ENCODE peak calls at places on chromosomes 16 and 17, in seven cellular contexts. K, P, F, A, G, B and W are unnamed samples.

GRCh38 chr16:57479422-57480126 is 6.7 kb downstream of the DOK4 start:
- DNase-seq in K (no peak), P (no peak), F (peak), A (no peak), G (no peak), B (peak), W (no peak)

GRCh38 chr17:52824542-52824941 is 666.0 kb upstream of the CA10 start:
- DNase-seq in K (no peak), P (no peak), F (no peak), A (no peak), G (no peak), B (no peak), W (no peak)

GRCh38 chr17:31313982-31314787 is at the start of gene EVI2B:
- DNase-seq in K (peak), P (no peak), F (peak), A (peak), G (no peak), B (peak), W (no peak)

GRCh38 chr16:79618712-79619050 is 18.1 kb upstream of the MAF start:
- DNase-seq in K (no peak), P (no peak), F (no peak), A (no peak), G (no peak), B (no peak), W (no peak)

GRCh38 chr17:32780721-32781120 is 96.2 kb downstream of the MYO1D start:
- DNase-seq in K (no peak), P (no peak), F (no peak), A (no peak), G (no peak), B (no peak), W (no peak)

GRCh38 chr16:22337849-22338248 is 36.6 kb downstream of the CDR2 start:
- DNase-seq in K (no peak), P (no peak), F (no peak), A (no peak), G (no peak), B (no peak), W (no peak)

GRCh38 chr17:55433029-55433628 is 11.5 kb upstream of the MMD start:
- DNase-seq in K (peak), P (no peak), F (no peak), A (no peak), G (no peak), B (peak), W (no peak)

GRCh38 chr16:10552281-10552680 is 28.1 kb downstream of the EMP2 start:
- DNase-seq in K (no peak), P (no peak), F (no peak), A (no peak), G (no peak), B (no peak), W (no peak)

GRCh38 chr16:23410176-23410575 is 42.8 kb downstream of the COG7 start:
- DNase-seq in K (no peak), P (no peak), F (no peak), A (no peak), G (no peak), B (no peak), W (no peak)

GRCh38 chr17:2929881-2930533 is 133.4 kb downstream of the OR1D5 start:
- DNase-seq in K (peak), P (peak), F (peak), A (peak), G (no peak), B (peak), W (no peak)

GRCh38 chr17:13140750-13141149 is 122.9 kb upstream of the ELAC2 start:
- DNase-seq in K (no peak), P (peak), F (no peak), A (no peak), G (no peak), B (no peak), W (no peak)

GRCh38 chr16:4344659-4345438 is 6.3 kb downstream of the PAM16 start:
- DNase-seq in K (peak), P (no peak), F (no peak), A (no peak), G (no peak), B (peak), W (no peak)

GRCh38 chr17:61309857-61310256 is 89.8 kb upstream of the TBX2 start:
- DNase-seq in K (peak), P (no peak), F (no peak), A (no peak), G (no peak), B (peak), W (no peak)

GRCh38 chr17:46717999-46718398 is 100.5 kb downstream of the WNT3 start:
- DNase-seq in K (no peak), P (no peak), F (no peak), A (no peak), G (no peak), B (no peak), W (no peak)

GRCh38 chr16:49674255-49674980 is 181.5 kb downstream of the ZNF423 start:
- DNase-seq in K (no peak), P (no peak), F (no peak), A (no peak), G (no peak), B (no peak), W (no peak)

GRCh38 chr16:31108035-31108793 is at the start of gene BCKDK:
- DNase-seq in K (no peak), P (peak), F (peak), A (peak), G (peak), B (peak), W (peak)

GRCh38 chr17:3986270-3986938 is 22.2 kb upstream of the ATP2A3 start:
- DNase-seq in K (peak), P (no peak), F (peak), A (no peak), G (no peak), B (peak), W (no peak)

GRCh38 chr17:82152556-82153294 is 54.7 kb upstream of the FASN start:
- DNase-seq in K (no peak), P (no peak), F (no peak), A (no peak), G (no peak), B (peak), W (no peak)

GRCh38 chr17:43669971-43670644 is 8.4 kb upstream of the MEOX1 start:
- DNase-seq in K (no peak), P (no peak), F (no peak), A (no peak), G (no peak), B (no peak), W (no peak)

GRCh38 chr17:4001048-4001590 is 36.9 kb upstream of the ATP2A3 start:
- DNase-seq in K (no peak), P (no peak), F (no peak), A (no peak), G (no peak), B (no peak), W (no peak)

GRCh38 chr16:22300427-22301071 is 3.3 kb downstream of the POLR3E start:
- DNase-seq in K (peak), P (peak), F (peak), A (peak), G (no peak), B (peak), W (no peak)

GRCh38 chr17:10251212-10251948 is 53.0 kb upstream of the GAS7 start:
- DNase-seq in K (no peak), P (no peak), F (no peak), A (peak), G (no peak), B (no peak), W (no peak)

GRCh38 chr16:74627506-74628220 is 20.7 kb upstream of the GLG1 start:
- DNase-seq in K (no peak), P (no peak), F (no peak), A (no peak), G (peak), B (no peak), W (no peak)

GRCh38 chr17:13582776-13583414 is 18.8 kb downstream of the HS3ST3A1 start:
- DNase-seq in K (no peak), P (no peak), F (no peak), A (no peak), G (no peak), B (no peak), W (no peak)

GRCh38 chr16:28096974-28097373 is 33.5 kb upstream of the GSG1L start:
- DNase-seq in K (no peak), P (no peak), F (no peak), A (no peak), G (no peak), B (no peak), W (no peak)

GRCh38 chr16:86955136-86955890 is 361.9 kb downstream of the C16orf95 start:
- DNase-seq in K (no peak), P (no peak), F (no peak), A (no peak), G (no peak), B (no peak), W (no peak)

GRCh38 chr17:82911822-82912221 is 72.0 kb upstream of the ZNF750 start:
- DNase-seq in K (no peak), P (no peak), F (no peak), A (peak), G (no peak), B (no peak), W (no peak)

GRCh38 chr16:89922884-89923639 is at the start of gene TUBB3:
- DNase-seq in K (peak), P (peak), F (peak), A (peak), G (no peak), B (peak), W (no peak)

GRCh38 chr17:68383443-68384321 is 73.6 kb downstream of the WIPI1 start:
- DNase-seq in K (no peak), P (no peak), F (peak), A (no peak), G (peak), B (no peak), W (no peak)

GRCh38 chr17:61568219-61569072 is 22.6 kb downstream of the NACA2 start:
- DNase-seq in K (peak), P (no peak), F (no peak), A (no peak), G (no peak), B (peak), W (no peak)

GRCh38 chr17:19304209-19304608 is 58.3 kb downstream of the B9D1 start:
- DNase-seq in K (peak), P (no peak), F (peak), A (no peak), G (peak), B (peak), W (no peak)

GRCh38 chr17:51078009-51078592 is 42.6 kb downstream of the SPAG9 start:
- DNase-seq in K (no peak), P (no peak), F (no peak), A (no peak), G (no peak), B (no peak), W (no peak)

GRCh38 chr17:49968380-49969133 is 433 bp upstream of the DLX4 start:
- DNase-seq in K (peak), P (peak), F (peak), A (peak), G (no peak), B (peak), W (peak)

GRCh38 chr16:9874233-9874632 is 308.0 kb downstream of the GRIN2A start:
- DNase-seq in K (no peak), P (no peak), F (no peak), A (no peak), G (no peak), B (no peak), W (no peak)

GRCh38 chr17:43784628-43785101 is 4.4 kb downstream of the CFAP97D1 start:
- DNase-seq in K (peak), P (no peak), F (no peak), A (no peak), G (no peak), B (peak), W (no peak)

GRCh38 chr17:75610103-75610984 is 22.7 kb downstream of the MYO15B start:
- DNase-seq in K (no peak), P (no peak), F (no peak), A (no peak), G (no peak), B (peak), W (no peak)

GRCh38 chr16:72291531-72291981 is 119.6 kb upstream of the PMFBP1 start:
- DNase-seq in K (peak), P (no peak), F (peak), A (no peak), G (no peak), B (peak), W (no peak)

GRCh38 chr17:17972126-17972951 is at the start of the genes DRC3 and TOM1L2:
- DNase-seq in K (peak), P (peak), F (peak), A (peak), G (peak), B (peak), W (peak)
- TF ChIP-seq CTCF in K (no peak), P (no peak), F (no peak), A (no peak), G (peak), B (no peak), W (no peak)

GRCh38 chr16:85565340-85565739 is 47.8 kb upstream of the GSE1 start:
- DNase-seq in K (no peak), P (no peak), F (no peak), A (no peak), G (no peak), B (no peak), W (no peak)

GRCh38 chr16:85563515-85564276 is 49.4 kb upstream of the GSE1 start:
- DNase-seq in K (no peak), P (no peak), F (peak), A (no peak), G (peak), B (no peak), W (no peak)

GRCh38 chr16:85563031-85563430 is 50.1 kb upstream of the GSE1 start:
- DNase-seq in K (no peak), P (no peak), F (no peak), A (no peak), G (no peak), B (no peak), W (no peak)

GRCh38 chr16:85565796-85566501 is 47.2 kb upstream of the GSE1 start:
- DNase-seq in K (no peak), P (no peak), F (no peak), A (no peak), G (no peak), B (no peak), W (no peak)

DNA sequence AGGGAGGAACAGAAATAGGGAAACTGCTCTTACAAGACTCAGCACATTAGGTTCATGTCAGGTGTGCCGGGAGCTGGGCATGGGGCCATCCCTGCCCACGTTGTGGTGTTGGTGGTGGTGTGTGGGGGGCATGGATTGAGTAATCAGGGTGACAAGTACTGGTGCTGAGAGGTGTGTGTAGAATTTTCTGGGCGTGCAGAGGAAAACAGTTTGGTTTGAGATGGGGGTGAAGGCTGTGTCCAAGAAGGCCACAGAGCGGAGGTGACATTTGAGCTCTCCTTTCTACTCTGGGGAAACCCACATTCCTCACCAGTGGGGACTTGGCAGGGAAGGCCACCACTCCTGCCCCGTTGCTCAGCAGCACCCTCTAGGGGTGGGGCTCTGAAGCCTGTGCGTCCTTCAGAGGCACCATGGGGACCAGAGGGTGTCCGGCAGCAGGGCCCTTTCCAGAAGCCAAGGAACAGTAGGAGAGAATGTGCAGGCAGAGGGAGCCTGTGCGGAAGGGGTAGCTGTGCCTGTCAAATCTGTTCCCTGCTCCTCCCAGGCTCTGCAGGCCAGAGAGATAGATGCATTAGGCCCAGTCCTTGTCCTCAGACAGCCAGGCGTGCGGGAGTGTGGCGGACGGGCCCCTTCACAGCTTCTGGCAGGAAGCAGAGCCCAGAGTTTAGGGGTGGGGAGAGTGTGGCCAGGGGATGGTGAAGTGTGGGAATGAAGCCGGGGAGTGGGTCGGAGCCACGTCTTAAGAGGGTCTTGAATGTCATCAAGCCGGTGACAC is 48.7 kb upstream of the GSE1 start:
- DNase-seq in K (no peak), P (no peak), F (no peak), A (no peak), G (no peak), B (peak), W (no peak)
- TF ChIP-seq CTCF in K (peak), P (peak), F (peak), A (peak), G (no peak), B (peak), W (peak)

DNA sequence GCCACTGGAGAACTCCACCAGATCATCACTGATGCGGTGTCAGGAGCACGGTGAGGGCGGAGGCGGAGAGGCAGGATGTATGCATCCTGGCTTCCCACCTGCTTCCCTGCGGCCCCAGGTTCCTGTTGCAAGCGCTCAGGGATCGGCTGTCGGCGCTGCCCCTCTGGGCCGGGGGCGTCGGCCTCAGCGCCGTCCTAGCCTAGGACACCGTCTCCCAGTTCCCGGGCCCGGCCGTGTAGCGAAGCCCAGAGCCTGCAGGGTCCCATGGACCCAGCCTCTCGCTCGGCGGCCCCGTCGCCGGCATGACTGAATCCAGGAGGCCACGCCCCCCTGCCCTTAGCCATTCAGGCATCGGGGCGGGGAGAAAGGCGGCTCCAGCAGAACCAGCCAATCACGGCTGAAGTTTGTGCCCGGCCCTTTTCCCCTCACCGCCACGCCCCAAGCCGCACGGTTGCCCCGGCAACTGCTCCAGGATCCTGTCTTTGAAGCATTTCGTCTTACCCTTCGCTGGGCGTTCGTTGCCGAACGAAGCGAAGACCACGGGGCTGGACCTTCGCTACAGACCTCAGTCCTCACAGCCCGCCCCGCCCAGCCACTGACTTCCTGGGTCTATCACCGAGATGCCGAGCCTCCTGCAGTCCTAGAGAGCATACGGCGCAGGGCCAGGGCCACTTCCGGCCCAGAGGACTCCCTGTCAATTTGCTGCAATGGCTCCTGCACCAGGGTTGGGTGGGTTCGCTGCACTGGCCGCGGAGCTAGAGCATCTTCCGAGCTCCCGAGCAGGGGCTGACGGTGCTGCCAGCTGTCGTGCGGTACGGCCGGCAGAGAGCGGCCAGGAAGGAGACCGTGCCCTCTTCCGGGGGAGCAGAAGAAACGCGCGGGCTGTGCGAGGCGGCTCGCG is 10.6 kb upstream of the ZNF213 start:
- DNase-seq in K (peak), P (peak), F (peak), A (peak), G (peak), B (peak), W (peak)
- TF ChIP-seq CTCF in K (peak), P (peak), F (peak), A (peak), G (peak), B (peak), W (no peak)

DNA sequence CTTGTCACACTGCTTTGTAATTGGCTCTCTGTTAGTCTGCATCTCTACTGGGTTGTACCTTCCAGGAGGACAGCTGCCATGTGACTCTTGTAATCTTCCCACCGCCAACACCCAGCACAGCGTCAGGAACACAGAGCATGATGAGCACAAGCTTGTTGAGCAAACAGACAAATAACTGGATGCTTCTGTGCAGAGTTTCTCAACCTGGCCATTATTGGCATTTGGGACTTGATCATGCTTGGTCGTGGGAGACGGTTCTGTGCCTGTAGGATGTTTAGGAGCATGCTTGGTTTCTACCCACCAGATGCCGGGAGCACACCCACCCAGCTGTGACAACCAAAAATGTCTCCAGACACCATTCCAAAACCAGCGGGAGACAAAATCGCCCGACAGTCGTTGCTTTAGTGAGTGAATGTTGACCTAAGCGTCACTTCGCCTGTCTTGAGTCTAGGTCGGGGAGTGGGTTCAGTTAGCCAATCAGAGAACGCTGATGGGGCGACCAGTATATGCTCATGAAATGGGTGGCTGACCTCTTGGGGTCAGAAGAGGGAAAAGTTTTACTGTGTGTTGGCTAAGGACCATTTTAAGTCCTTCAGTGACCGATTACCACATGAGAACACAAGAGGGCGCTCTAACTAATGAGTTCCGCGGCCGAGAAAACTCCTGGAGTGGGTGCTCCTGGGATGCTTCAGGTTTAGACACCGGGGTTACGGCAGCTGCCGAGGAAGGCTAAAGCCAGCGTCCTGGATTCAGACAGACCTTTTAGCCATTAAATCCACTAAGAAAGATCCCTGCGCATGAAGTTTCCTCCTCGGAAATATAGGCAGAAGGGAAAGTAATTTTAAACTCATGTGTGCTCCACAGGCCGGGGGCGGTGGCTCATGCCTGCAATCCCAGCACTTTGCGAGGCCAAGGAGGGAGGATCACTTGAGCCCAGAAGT is 57.8 kb upstream of the TEX2 start:
- DNase-seq in K (peak), P (peak), F (peak), A (peak), G (peak), B (peak), W (peak)
- TF ChIP-seq CTCF in K (peak), P (peak), F (peak), A (peak), G (peak), B (peak), W (peak)